ENCODE peak calls at places on chromosome 14, in four cellular contexts. U is AG09309, S is fibroblast of pulmonary artery, T is dorsolateral prefrontal cortex. E is an unnamed sample.

GRCh38 chr14:60649815-60650381 is 621 bp upstream of the SIX1 start:
- DNase-seq in S (no peak), U (no peak), T (no peak), E (peak)

GRCh38 chr14:98507269-98507668 is 764.7 kb downstream of the BCL11B start:
- DNase-seq in U (no peak), T (no peak), S (no peak), E (no peak)

GRCh38 chr14:53060046-53060445 is 93.1 kb downstream of the DDHD1 start:
- DNase-seq in U (no peak), T (no peak), S (peak), E (peak)

GRCh38 chr14:75968461-75968860 is 13.3 kb downstream of the TGFB3 start:
- DNase-seq in S (peak), T (no peak), U (no peak), E (peak)

GRCh38 chr14:95359974-95360826 is 40.5 kb upstream of the CLMN start:
- DNase-seq in U (no peak), S (no peak), T (peak), E (no peak)

GRCh38 chr14:99562848-99563748 is 40.9 kb downstream of the CCDC85C start:
- DNase-seq in U (no peak), T (peak), S (peak), E (peak)

GRCh38 chr14:69093551-69094421 is 59.1 kb downstream of the DCAF5 start:
- DNase-seq in U (no peak), S (peak), T (peak), E (peak)

GRCh38 chr14:93976477-93977057 is at the start of gene ASB2:
- DNase-seq in T (no peak), U (no peak), S (no peak), E (no peak)

GRCh38 chr14:94026173-94026885 is at the start of gene OTUB2:
- DNase-seq in S (peak), T (peak), U (peak), E (peak)

GRCh38 chr14:74442757-74443156 is 16.7 kb upstream of the SYNDIG1L start:
- DNase-seq in T (no peak), S (no peak), U (no peak), E (no peak)

GRCh38 chr14:28361486-28361885 is 405.1 kb upstream of the FOXG1 start:
- DNase-seq in T (no peak), S (no peak), U (no peak), E (no peak)

GRCh38 chr14:100535287-100536131 is 51.7 kb downstream of the BEGAIN start:
- DNase-seq in T (peak), U (no peak), S (no peak), E (no peak)

GRCh38 chr14:31949709-31950108 is 127.4 kb upstream of the ARHGAP5 start:
- DNase-seq in T (no peak), U (no peak), S (no peak), E (peak)

GRCh38 chr14:100446572-100446971 is 123.4 kb downstream of the SLC25A47 start:
- DNase-seq in U (no peak), T (no peak), S (no peak), E (peak)

GRCh38 chr14:32004300-32004699 is 72.8 kb upstream of the ARHGAP5 start:
- DNase-seq in T (no peak), S (peak), U (peak), E (peak)

GRCh38 chr14:69535230-69535848 is 39.3 kb downstream of the CCDC177 start:
- DNase-seq in T (peak), S (peak), U (peak), E (peak)

GRCh38 chr14:61836807-61837206 is 74.6 kb downstream of the SNAPC1 start:
- DNase-seq in T (no peak), S (no peak), U (no peak), E (no peak)

GRCh38 chr14:70448633-70449032 is 3.3 kb upstream of the ADAM21 start:
- DNase-seq in U (peak), T (no peak), S (peak), E (peak)

GRCh38 chr14:77040995-77041744 is 12.7 kb upstream of the IRF2BPL start:
- DNase-seq in U (no peak), T (peak), S (no peak), E (no peak)

GRCh38 chr14:78154827-78155226 is 15.3 kb upstream of the NRXN3 start:
- DNase-seq in S (no peak), U (no peak), T (no peak), E (no peak)

GRCh38 chr14:92560106-92560865 is 46.7 kb downstream of the RIN3 start:
- DNase-seq in S (no peak), U (no peak), T (no peak), E (no peak)

GRCh38 chr14:47044841-47045240 is 393.3 kb upstream of the RPL10L start:
- DNase-seq in S (no peak), T (no peak), U (no peak), E (no peak)

GRCh38 chr14:64625363-64626232 is 75.8 kb downstream of the PPP1R36 start:
- DNase-seq in T (no peak), U (no peak), S (no peak), E (no peak)

GRCh38 chr14:101177301-101178055 is 274.0 kb upstream of the RTL1 start:
- DNase-seq in T (no peak), U (no peak), S (no peak), E (no peak)

GRCh38 chr14:68973639-68974038 is 5.5 kb downstream of the ACTN1 start:
- DNase-seq in U (no peak), T (no peak), S (no peak), E (no peak)

GRCh38 chr14:31770271-31770670 is 209.1 kb downstream of the NUBPL start:
- DNase-seq in S (peak), U (no peak), T (no peak), E (peak)

GRCh38 chr14:92706386-92706785 is 42.0 kb downstream of the LGMN start:
- DNase-seq in T (no peak), S (no peak), U (no peak), E (no peak)

GRCh38 chr14:48454887-48455286 is 779.5 kb upstream of the MDGA2 start:
- DNase-seq in T (no peak), S (no peak), U (no peak), E (no peak)

GRCh38 chr14:69298131-69299071 is 38.4 kb downstream of the GALNT16 start:
- DNase-seq in T (no peak), S (no peak), U (no peak), E (no peak)

GRCh38 chr14:63436286-63437098 is 106.7 kb downstream of the PPP2R5E start:
- DNase-seq in S (no peak), U (no peak), T (no peak), E (no peak)

GRCh38 chr14:60933920-60934655 is 46.8 kb downstream of the TRMT5 start:
- DNase-seq in T (no peak), S (no peak), U (no peak), E (no peak)

GRCh38 chr14:68682166-68683103 is 110.4 kb downstream of the ZFP36L1 start:
- DNase-seq in U (peak), S (peak), T (no peak), E (peak)

GRCh38 chr14:53183071-53183470 is 29.9 kb upstream of the DDHD1 start:
- DNase-seq in U (no peak), T (no peak), S (no peak), E (no peak)

GRCh38 chr14:88128811-88129210 is 123.9 kb downstream of the GPR65 start:
- DNase-seq in T (no peak), U (no peak), S (peak), E (peak)
- H3K4me3 ChIP-seq in T (no peak), U (no peak), S (no peak), E (no peak)

DNA sequence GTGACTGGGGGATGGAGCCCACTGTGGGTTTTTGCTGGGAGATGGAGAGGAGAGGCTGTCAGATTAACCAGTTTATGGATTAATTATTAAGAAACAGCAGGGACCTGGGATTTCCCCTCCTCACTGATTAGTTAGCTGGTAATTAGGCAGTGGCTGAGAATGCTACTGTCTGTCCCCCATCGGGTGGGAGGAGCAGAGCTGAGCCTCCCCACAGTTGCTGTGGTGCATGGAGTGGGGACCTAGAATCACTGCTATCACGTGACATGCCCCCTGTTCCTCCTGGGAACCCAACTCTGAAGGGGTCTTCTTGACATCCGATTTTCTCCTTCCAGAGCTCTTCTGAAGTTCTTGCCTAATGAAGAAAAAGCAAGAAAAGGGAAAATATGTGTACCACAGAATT is 264.0 kb downstream of the RGS6 start:
- DNase-seq in S (no peak), U (no peak), T (no peak), E (no peak)
- TF ChIP-seq CTCF in S (no peak), U (no peak), T (no peak), E (no peak)

DNA sequence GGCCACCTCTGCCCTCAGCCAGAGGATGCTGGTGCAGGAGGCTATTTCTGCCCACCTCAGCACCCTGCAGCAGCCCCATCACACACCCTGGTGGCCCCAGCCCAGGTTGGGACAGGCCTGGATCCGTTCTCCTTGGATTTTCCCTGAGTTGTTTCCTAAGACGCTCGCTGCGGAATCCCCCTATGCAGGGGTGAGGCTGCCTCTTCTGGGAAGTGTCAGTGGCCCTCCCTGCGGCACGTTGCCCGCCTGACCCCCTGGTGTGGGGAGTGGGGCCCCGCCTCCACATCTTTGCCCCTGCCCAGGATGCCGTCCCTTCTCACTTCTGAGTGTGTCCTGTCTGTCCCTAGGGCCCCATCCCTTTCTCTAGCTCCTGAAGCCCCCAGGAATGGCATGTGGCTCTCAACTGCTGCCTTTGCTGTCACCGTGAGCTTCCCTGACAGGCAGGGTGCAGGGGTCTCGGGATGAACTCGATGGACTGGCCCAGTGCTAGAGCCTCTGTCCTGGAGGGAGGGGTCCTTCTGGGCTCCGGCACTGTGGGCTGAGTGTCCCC is 594 bp upstream of the EXOC3L4 start:
- DNase-seq in U (no peak), S (no peak), T (no peak), E (no peak)
- H3K4me3 ChIP-seq in U (no peak), S (no peak), T (no peak), E (no peak)

GRCh38 chr14:105526781-105527380 is 498 bp downstream of the TMEM121 start:
- DNase-seq in U (no peak), S (no peak), T (no peak), E (no peak)

GRCh38 chr14:105528859-105529505 is 2.6 kb downstream of the TMEM121 start:
- DNase-seq in S (no peak), U (no peak), T (no peak), E (no peak)

GRCh38 chr14:105529506-105530445 is 3.4 kb downstream of the TMEM121 start:
- DNase-seq in U (no peak), S (no peak), T (no peak), E (no peak)

GRCh38 chr14:105527381-105528196 is 1.2 kb downstream of the TMEM121 start:
- DNase-seq in S (no peak), T (no peak), U (no peak), E (no peak)

DNA sequence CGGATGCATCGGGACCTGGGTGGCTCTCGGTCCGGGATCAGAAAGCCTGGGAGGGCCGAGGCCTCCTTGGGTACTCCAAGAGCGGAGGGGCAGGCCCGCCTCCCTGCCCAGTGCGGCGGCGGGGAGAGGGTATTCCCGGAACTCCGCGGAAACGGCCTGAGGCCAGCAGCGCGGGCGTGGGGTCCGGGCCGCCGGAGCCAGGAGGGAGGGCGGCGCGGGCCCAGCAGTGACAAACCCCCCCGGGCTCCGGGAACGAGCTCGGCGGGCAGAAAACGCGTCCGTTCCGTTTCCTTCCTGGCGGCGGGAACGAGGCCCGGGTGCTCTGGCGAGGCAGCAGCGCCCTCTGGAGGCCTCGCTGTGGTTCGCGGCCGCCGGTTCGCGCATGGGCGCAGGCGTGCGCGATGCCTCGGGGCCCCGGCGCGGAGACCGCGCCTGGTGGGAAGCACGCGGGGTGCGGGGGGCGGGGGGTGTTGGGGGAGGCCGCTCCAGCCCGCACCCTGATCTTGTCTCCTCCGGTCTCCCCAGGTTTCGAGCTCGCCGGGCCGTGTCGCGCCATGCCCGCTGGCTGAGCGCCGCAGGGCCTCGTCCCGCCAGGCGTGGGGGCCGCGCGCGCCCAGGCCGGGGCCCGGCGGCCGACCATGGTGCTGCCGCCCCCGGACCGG is 1.9 kb downstream of the TMEM121 start:
- DNase-seq in S (peak), T (peak), U (peak), E (peak)
- TF ChIP-seq CTCF in S (peak), T (peak), U (peak), E (peak)

GRCh38 chr14:23005451-23005850 is 4.5 kb downstream of the C14orf93 start:
- DNase-seq in T (no peak), U (no peak), S (no peak), E (no peak)
- H3K4me3 ChIP-seq in T (no peak), U (no peak), S (no peak), E (no peak)

GRCh38 chr14:79758985-79759384 is 452.3 kb downstream of the DIO2 start:
- DNase-seq in U (no peak), T (no peak), S (no peak), E (no peak)
- TF ChIP-seq CTCF in U (no peak), T (no peak), S (no peak), E (no peak)

DNA sequence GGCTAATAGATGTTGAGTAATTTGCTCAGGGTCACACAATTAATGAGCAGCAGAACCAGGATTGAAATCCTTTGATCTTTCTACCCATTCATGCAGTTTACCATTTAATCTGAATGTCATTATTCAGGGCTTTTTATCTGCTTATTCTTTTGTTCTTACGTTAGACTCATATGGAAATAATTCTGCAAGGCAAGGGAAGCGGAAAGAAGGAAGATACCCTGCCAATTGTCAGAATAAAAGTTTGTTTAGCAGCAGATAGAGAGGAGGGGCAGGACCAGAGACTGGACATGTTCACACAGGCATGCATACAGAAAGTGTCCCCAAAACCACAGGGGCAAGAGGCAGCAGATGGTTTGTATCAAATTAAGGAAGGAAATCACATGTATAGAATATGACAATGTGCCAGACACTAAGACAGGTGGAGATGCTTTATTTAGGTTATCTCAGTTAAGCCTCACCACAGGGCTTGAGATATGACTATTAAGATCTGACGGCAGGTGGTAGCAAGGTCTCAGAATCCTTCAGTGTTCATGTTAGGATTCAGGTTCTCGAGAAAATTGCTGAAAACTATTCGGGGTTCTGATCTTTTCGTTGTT is 29.8 kb downstream of the BRMS1L start:
- DNase-seq in S (no peak), U (no peak), T (no peak), E (no peak)
- H3K4me3 ChIP-seq in S (no peak), U (no peak), T (no peak), E (no peak)

E was measured in fibroblast of mammary gland.